ENCODE peak calls at places on chromosomes 2 and 18, in nine cellular contexts. K is heart left ventricle, W is GM12891, H is NB4, E is ovary, T is A549, R is stomach, D is HCT116, Y is vagina. P is an unnamed sample.

GRCh38 chr2:176117823-176118376 is 1.3 kb downstream of the HOXD10 start:
- DNase-seq in K (no peak), W (no peak), H (no peak), E (no peak), T (no peak), R (no peak), D (no peak), Y (no peak), P (no peak)

GRCh38 chr2:55161295-55162210 is 70.5 kb downstream of the CLHC1 start:
- DNase-seq in K (no peak), W (no peak), H (no peak), E (no peak), T (no peak), R (no peak), D (no peak), Y (no peak), P (no peak)

GRCh38 chr2:195543902-195544894 is 112.8 kb upstream of the SLC39A10 start:
- DNase-seq in K (no peak), W (no peak), H (peak; percentile 56), E (no peak), T (peak; percentile 83), R (no peak), D (no peak), Y (no peak), P (no peak)

GRCh38 chr18:57446322-57446721 is 11.1 kb downstream of the ONECUT2 start:
- DNase-seq in K (no peak), W (no peak), H (peak; percentile 38), E (no peak), T (peak; percentile 58), R (no peak), D (no peak), Y (no peak), P (no peak)

GRCh38 chr18:45321520-45321919 is 293.8 kb upstream of the SLC14A2 start:
- DNase-seq in K (peak; percentile 63), W (no peak), H (no peak), E (no peak), T (no peak), R (no peak), D (no peak), Y (no peak), P (no peak)

GRCh38 chr18:33205777-33206176 is 234.7 kb downstream of the CCDC178 start:
- DNase-seq in K (no peak), W (no peak), H (no peak), E (no peak), T (no peak), R (no peak), D (no peak), Y (no peak), P (no peak)

GRCh38 chr18:74831571-74832250 is 234.0 kb downstream of the ZNF407 start:
- DNase-seq in K (no peak), W (no peak), H (no peak), E (no peak), T (no peak), R (no peak), D (no peak), Y (no peak), P (no peak)

GRCh38 chr2:192379736-192380135 is 185.0 kb upstream of the TMEFF2 start:
- DNase-seq in K (no peak), W (no peak), H (no peak), E (no peak), T (no peak), R (no peak), D (no peak), Y (no peak), P (no peak)

GRCh38 chr2:239405071-239405470 is 4.3 kb upstream of the HDAC4 start:
- DNase-seq in K (no peak), W (no peak), H (no peak), E (no peak), T (no peak), R (no peak), D (no peak), Y (no peak), P (no peak)

GRCh38 chr2:239400000-239400831 is 604 bp downstream of the HDAC4 start:
- DNase-seq in K (no peak), W (no peak), H (peak; percentile 57), E (no peak), T (no peak), R (no peak), D (no peak), Y (no peak), P (peak; percentile 72)

GRCh38 chr2:239401450-239402227 is 819 bp upstream of the HDAC4 start:
- DNase-seq in K (peak; percentile 96), W (peak; percentile 98), H (peak; percentile 97), E (peak; percentile 95), T (peak; percentile 97), R (peak; percentile 95), D (peak; percentile 87), Y (peak; percentile 96), P (peak; percentile 97)

GRCh38 chr2:239400907-239401449 is at the start of gene HDAC4:
- DNase-seq in K (peak; percentile 99), W (peak; percentile 95), H (peak; percentile 99), E (peak; percentile 99), T (peak; percentile 98), R (peak; percentile 100), D (peak; percentile 95), Y (peak; percentile 100), P (peak; percentile 100)

DNA sequence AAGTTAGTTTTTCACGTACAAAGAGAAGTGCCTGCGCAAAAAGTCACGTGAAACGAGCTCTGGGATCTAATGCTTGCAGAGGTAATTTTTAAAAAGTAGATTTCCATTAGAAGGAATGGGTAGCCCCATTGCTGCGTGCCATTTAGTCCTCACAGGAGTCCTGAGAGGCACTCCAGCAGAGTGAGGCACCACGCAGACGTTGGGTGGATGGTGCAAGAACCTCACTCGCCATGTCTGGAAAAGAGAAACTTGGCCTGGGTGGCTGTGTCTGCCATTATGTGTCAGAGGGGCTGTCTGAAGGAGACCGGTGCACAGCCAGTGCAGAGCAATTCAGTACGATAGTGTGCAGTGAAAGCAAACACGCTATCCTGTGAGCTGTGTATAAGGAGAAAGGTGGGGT is 1.8 kb upstream of the HDAC4 start:
- DNase-seq in K (no peak), W (no peak), H (peak; percentile 32), E (no peak), T (no peak), R (no peak), D (no peak), Y (no peak), P (no peak)
- TF ChIP-seq POLR2A in K (no peak), W (no peak), H (no peak), E (no peak), T (no peak), R (no peak), D (no peak), Y (no peak), P (no peak)

GRCh38 chr2:235511187-235511661 is 17.4 kb downstream of the AGAP1 start:
- DNase-seq in K (no peak), W (no peak), H (no peak), E (no peak), T (peak; percentile 75), R (no peak), D (peak; percentile 50), Y (no peak), P (no peak)
- TF ChIP-seq POLR2A in K (no peak), W (no peak), H (no peak), E (no peak), T (no peak), R (no peak), D (no peak), Y (no peak), P (no peak)

GRCh38 chr2:2791606-2792005 is 460.5 kb upstream of the MYT1L start:
- DNase-seq in K (no peak), W (no peak), H (no peak), E (no peak), T (no peak), R (no peak), D (no peak), Y (no peak), P (no peak)

GRCh38 chr2:2793925-2794324 is 462.9 kb upstream of the MYT1L start:
- DNase-seq in K (no peak), W (no peak), H (no peak), E (no peak), T (no peak), R (no peak), D (no peak), Y (no peak), P (no peak)

GRCh38 chr2:2793514-2793913 is 462.4 kb upstream of the MYT1L start:
- DNase-seq in K (no peak), W (no peak), H (no peak), E (no peak), T (no peak), R (no peak), D (no peak), Y (no peak), P (no peak)

GRCh38 chr2:2788076-2788475 is 457.0 kb upstream of the MYT1L start:
- DNase-seq in K (no peak), W (no peak), H (no peak), E (no peak), T (no peak), R (no peak), D (no peak), Y (no peak), P (no peak)

DNA sequence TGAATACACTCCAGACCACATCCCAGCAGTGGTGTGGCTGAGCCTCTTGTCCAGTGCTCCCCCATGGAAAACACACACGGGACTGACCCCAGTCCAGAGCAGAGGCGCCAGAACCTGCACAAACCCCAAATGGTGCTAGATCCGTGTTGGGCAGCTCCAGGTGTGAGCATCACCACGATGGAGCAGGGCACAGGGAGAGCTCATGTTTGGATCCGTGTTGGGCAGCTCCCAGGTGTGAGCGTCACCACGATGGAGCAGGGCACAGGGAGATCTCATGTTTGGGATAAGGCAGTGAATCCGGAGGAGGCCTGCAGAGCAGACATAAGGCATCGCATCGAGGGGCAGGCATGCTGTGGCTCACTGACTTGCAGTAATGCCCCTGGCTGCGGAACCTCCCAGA is 460.0 kb upstream of the MYT1L start:
- DNase-seq in K (no peak), W (no peak), H (no peak), E (no peak), T (no peak), R (no peak), D (no peak), Y (no peak), P (no peak)
- TF ChIP-seq POLR2A in K (no peak), W (no peak), H (no peak), E (no peak), T (no peak), R (no peak), D (no peak), Y (no peak), P (no peak)

GRCh38 chr18:3449702-3450357 is at the start of gene TGIF1:
- DNase-seq in K (peak; percentile 86), W (no peak), H (peak; percentile 79), E (peak; percentile 85), T (peak; percentile 84), R (peak; percentile 83), D (peak; percentile 70), Y (peak; percentile 92), P (peak; percentile 94)

GRCh38 chr18:3452750-3453539 is 3.0 kb downstream of the TGIF1 start:
- DNase-seq in K (no peak), W (no peak), H (no peak), E (peak; percentile 26), T (peak; percentile 47), R (peak; percentile 27), D (no peak), Y (no peak), P (no peak)

GRCh38 chr18:3450358-3451107 is 561 bp downstream of the TGIF1 start:
- DNase-seq in K (peak; percentile 81), W (no peak), H (peak; percentile 56), E (peak; percentile 84), T (peak; percentile 72), R (peak; percentile 71), D (no peak), Y (peak; percentile 93), P (peak; percentile 92)

GRCh38 chr18:3451989-3452749 is 2.2 kb downstream of the TGIF1 start:
- DNase-seq in K (peak; percentile 58), W (no peak), H (peak; percentile 54), E (peak; percentile 64), T (peak; percentile 71), R (peak; percentile 73), D (no peak), Y (no peak), P (peak; percentile 83)

GRCh38 chr18:3451166-3451988 is 1.4 kb downstream of the TGIF1 start:
- DNase-seq in K (peak; percentile 93), W (no peak), H (peak; percentile 79), E (peak; percentile 94), T (peak; percentile 86), R (peak; percentile 94), D (no peak), Y (peak; percentile 97), P (peak; percentile 97)
- TF ChIP-seq POLR2A in K (no peak), W (no peak), H (peak; percentile 33), E (peak; percentile 80), T (no peak), R (no peak), D (peak; percentile 5), Y (no peak), P (peak; percentile 95)

P was measured in sigmoid colon.